ENCODE peak calls at places on chromosomes 1 and 21, in eight cellular contexts. Q is AG09309, F is tibial nerve, I is astrocyte of the spinal cord, Z is foreskin fibroblast, E is upper lobe of right lung, N is heart left ventricle, C is gastrocnemius medialis. J is an unnamed sample.

GRCh38 chr1:35714921-35715567 is 3.6 kb downstream of the C1orf216 start:
- DNase-seq in Q (no peak), F (no peak), I (no peak), Z (no peak), E (no peak), N (no peak), C (no peak), J (no peak)

GRCh38 chr1:91402023-91402422 is 2.6 kb downstream of the HFM1 start:
- DNase-seq in Q (no peak), F (no peak), I (peak), Z (peak), E (no peak), N (no peak), C (no peak), J (no peak)

GRCh38 chr1:54940027-54940426 is 40.4 kb upstream of the TMEM61 start:
- DNase-seq in Q (no peak), F (no peak), I (no peak), Z (peak), E (no peak), N (no peak), C (no peak), J (no peak)

GRCh38 chr1:232259333-232259732 is 370.6 kb downstream of the SIPA1L2 start:
- DNase-seq in Q (no peak), F (no peak), I (no peak), Z (no peak), E (no peak), N (no peak), C (no peak), J (no peak)

GRCh38 chr1:26403656-26404055 is 7.0 kb upstream of the LIN28A start:
- DNase-seq in Q (no peak), F (no peak), I (no peak), Z (no peak), E (no peak), N (no peak), C (no peak), J (no peak)

GRCh38 chr21:43861716-43862115 is 3.3 kb upstream of the AGPAT3 start:
- DNase-seq in Q (no peak), F (no peak), I (no peak), Z (no peak), E (no peak), N (peak), C (no peak), J (no peak)

GRCh38 chr1:234901491-234902049 is 227.1 kb downstream of the TOMM20 start:
- DNase-seq in Q (no peak), F (no peak), I (no peak), Z (no peak), E (no peak), N (peak), C (no peak), J (no peak)

GRCh38 chr1:182601416-182601786 is 2.8 kb downstream of the RGS16 start:
- DNase-seq in Q (no peak), F (peak), I (peak), Z (peak), E (peak), N (peak), C (peak), J (peak)

GRCh38 chr1:185063719-185064118 is 18.4 kb downstream of the RNF2 start:
- DNase-seq in Q (no peak), F (no peak), I (no peak), Z (no peak), E (no peak), N (no peak), C (no peak), J (no peak)

GRCh38 chr1:48177257-48177656 is 45.3 kb upstream of the SLC5A9 start:
- DNase-seq in Q (no peak), F (no peak), I (no peak), Z (no peak), E (no peak), N (no peak), C (no peak), J (no peak)

GRCh38 chr1:159991513-159991912 is 37.5 kb upstream of the SLAMF9 start:
- DNase-seq in Q (no peak), F (no peak), I (peak), Z (peak), E (no peak), N (no peak), C (no peak), J (no peak)

GRCh38 chr1:156923565-156924477 is 3.4 kb downstream of the LRRC71 start:
- DNase-seq in Q (no peak), F (no peak), I (no peak), Z (no peak), E (no peak), N (no peak), C (no peak), J (no peak)

GRCh38 chr21:19461481-19462205 is 1058.1 kb upstream of the TMPRSS15 start:
- DNase-seq in Q (no peak), F (no peak), I (no peak), Z (no peak), E (no peak), N (no peak), C (no peak), J (no peak)

DNA sequence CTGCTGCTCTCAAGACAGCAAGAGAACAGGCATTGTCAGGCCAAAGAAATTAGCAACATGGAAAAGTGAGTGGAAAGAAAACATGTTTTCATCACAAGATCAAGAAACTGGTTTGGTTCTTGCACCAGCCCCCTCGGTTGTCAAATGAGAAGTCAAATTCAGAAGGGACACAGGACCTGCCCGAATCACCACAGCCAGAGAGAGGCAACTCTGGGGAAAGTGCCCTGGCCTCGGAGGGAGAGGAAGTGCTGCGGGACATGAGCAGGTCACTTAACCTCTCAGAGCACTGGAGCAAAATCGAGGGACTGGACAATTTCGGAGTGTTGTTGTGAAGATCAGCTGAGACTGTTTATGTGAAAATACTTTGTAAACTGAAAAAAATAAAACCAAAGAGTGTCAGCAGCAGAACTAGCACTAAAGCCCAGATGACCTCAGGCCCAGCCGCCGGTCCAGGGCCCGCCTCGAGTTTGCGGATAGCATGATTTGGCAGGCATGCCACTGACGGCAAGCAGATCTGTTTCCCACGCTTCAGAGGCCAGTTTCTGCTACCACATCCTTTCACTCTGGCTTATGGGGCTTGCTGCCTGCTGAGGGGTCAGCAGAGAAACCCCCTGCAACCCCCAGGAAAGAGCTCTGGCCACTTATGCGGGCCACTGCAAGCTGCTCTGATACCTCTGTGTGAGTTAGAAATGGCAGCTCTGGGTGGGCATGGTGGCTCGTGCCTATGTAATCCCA is 32.1 kb downstream of the CD247 start:
- DNase-seq in Q (no peak), F (no peak), I (no peak), Z (peak), E (no peak), N (no peak), C (no peak), J (no peak)
- H3K4me3 ChIP-seq in Q (no peak), F (no peak), I (no peak), Z (no peak), E (no peak), N (no peak), C (no peak), J (no peak)

GRCh38 chr21:33362044-33362555 is 37.3 kb downstream of the IFNAR1 start:
- DNase-seq in Q (no peak), F (no peak), I (no peak), Z (no peak), E (no peak), N (no peak), C (no peak), J (no peak)
- H3K4me3 ChIP-seq in Q (no peak), F (no peak), I (no peak), Z (no peak), E (peak), N (peak), C (no peak), J (no peak)

DNA sequence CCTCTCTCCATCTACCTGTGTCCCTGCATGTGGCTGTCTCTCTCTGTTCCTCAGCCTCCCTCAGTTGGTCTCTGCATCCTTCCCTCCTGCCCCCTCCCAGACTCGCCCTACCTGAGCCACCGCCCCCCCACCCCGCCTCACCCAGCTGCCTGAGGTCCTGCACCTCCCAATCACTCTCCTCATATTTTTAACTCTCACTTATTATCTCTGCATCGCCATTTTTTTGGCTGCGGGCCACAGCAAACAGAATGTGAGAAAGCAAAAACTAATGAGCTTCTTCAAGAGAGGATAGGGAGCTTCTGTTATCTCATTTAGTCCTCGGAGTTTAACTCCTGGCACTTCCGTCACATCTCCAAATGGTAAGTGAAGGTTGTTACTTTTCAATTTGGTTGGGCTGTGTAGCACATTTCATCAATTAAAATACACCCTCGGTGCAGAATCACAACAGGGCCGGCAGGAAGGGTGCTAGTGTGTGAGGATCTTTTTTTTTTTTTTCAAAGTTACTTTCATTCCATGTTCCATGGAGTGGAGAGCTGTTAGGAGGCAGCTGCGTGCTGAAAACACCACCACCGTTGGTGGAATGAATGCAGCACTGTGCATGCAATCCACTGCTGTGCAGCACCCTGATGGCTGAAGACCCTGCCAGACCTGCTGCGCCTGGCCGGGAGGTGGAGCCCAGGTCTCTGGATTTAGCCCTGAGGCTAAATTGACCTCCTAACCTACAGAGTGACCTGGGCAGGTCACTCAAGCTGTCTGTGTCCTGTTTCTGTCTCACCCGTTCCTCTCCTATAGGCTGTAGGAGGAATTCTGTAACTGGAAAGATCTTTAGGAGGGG is 157.2 kb upstream of the NFIA start:
- DNase-seq in Q (no peak), F (no peak), I (no peak), Z (no peak), E (no peak), N (peak), C (no peak), J (no peak)
- H3K4me3 ChIP-seq in Q (no peak), F (no peak), I (no peak), Z (no peak), E (no peak), N (no peak), C (no peak), J (no peak)

GRCh38 chr1:245512181-245512888 is 357.6 kb downstream of the KIF26B start:
- DNase-seq in Q (no peak), F (no peak), I (no peak), Z (peak), E (no peak), N (no peak), C (no peak), J (no peak)
- H3K4me3 ChIP-seq in Q (no peak), F (no peak), I (no peak), Z (peak), E (peak), N (no peak), C (no peak), J (peak)